ENCODE peak calls at places on chromosomes 6 and 20, in six cellular contexts. Q is GM19239, H is ovary, G is WTC11, C is NCI-H748 treated with DMSO at 0.1 percent for 48 hours, R is GM20000. U is an unnamed sample.

GRCh38 chr6:149545258-149545753 is 537 bp downstream of the PPIL4 start:
- DNase-seq in Q (no peak), C (no peak), G (peak), H (peak), R (peak), U (no peak)

GRCh38 chr6:3208096-3208774 is 19.2 kb downstream of the TUBB2B start:
- DNase-seq in R (no peak), H (no peak), G (no peak), Q (no peak), C (no peak), U (no peak)

GRCh38 chr20:62120990-62121775 is 1.1 kb upstream of the LSM14B start:
- DNase-seq in C (no peak), Q (no peak), G (no peak), H (peak), R (no peak), U (no peak)

GRCh38 chr6:3737831-3738210 is 13.7 kb downstream of the PXDC1 start:
- DNase-seq in R (no peak), Q (no peak), H (no peak), G (no peak), C (no peak), U (no peak)

GRCh38 chr6:74277749-74278148 is 581.7 kb downstream of the CD109 start:
- DNase-seq in C (peak), G (no peak), R (no peak), Q (no peak), H (no peak), U (no peak)

GRCh38 chr6:814378-815347 is 121.7 kb upstream of the EXOC2 start:
- DNase-seq in H (no peak), Q (no peak), G (no peak), C (no peak), R (no peak), U (no peak)

GRCh38 chr6:80767808-80768207 is 661.3 kb downstream of the BCKDHB start:
- DNase-seq in C (no peak), Q (no peak), R (no peak), G (no peak), H (no peak), U (no peak)

GRCh38 chr6:227074-227782 is 65.1 kb upstream of the DUSP22 start:
- DNase-seq in G (no peak), C (no peak), H (no peak), Q (no peak), R (peak), U (no peak)

GRCh38 chr20:4697189-4697873 is 24.4 kb upstream of the PRND start:
- DNase-seq in G (no peak), C (no peak), R (no peak), H (no peak), Q (no peak), U (no peak)